ENCODE peak calls at places on chromosomes 3 and 15, in five cellular contexts. Y, G, J, V and S are unnamed samples.

GRCh38 chr15:83295417-83295816 is 11.0 kb upstream of the BNC1 start:
- DNase-seq in Y (no peak), G (no peak), J (no peak), V (no peak), S (no peak)

GRCh38 chr3:197787412-197787811 is 3.6 kb upstream of the LRCH3 start:
- DNase-seq in Y (no peak), G (no peak), J (no peak), V (no peak), S (no peak)

GRCh38 chr3:197428117-197428761 is 127.5 kb downstream of the BDH1 start:
- DNase-seq in Y (peak), G (no peak), J (no peak), V (peak), S (peak)

GRCh38 chr3:114929971-114930732 is 216.9 kb downstream of the ZBTB20 start:
- DNase-seq in Y (no peak), G (no peak), J (no peak), V (peak), S (no peak)

GRCh38 chr3:12303532-12303931 is 14.7 kb downstream of the PPARG start:
- DNase-seq in Y (peak), G (no peak), J (no peak), V (peak), S (no peak)

GRCh38 chr15:76866716-76867321 is 38.3 kb downstream of the SCAPER start:
- DNase-seq in Y (peak), G (peak), J (no peak), V (peak), S (no peak)

GRCh38 chr3:98022978-98023820 is 11.9 kb downstream of the GABRR3 start:
- DNase-seq in Y (peak), G (peak), J (peak), V (peak), S (peak)

GRCh38 chr15:50685191-50685975 is 1.2 kb downstream of the TRPM7 start:
- DNase-seq in Y (no peak), G (peak), J (no peak), V (peak), S (no peak)

GRCh38 chr3:69541823-69542264 is 156.0 kb upstream of the FRMD4B start:
- DNase-seq in Y (no peak), G (no peak), J (no peak), V (no peak), S (no peak)

GRCh38 chr3:119436977-119437376 is 26.4 kb downstream of the TMEM39A start:
- DNase-seq in Y (no peak), G (no peak), J (no peak), V (no peak), S (no peak)

GRCh38 chr15:72865486-72865885 is 81.9 kb upstream of the ADPGK start:
- DNase-seq in Y (no peak), G (no peak), J (no peak), V (no peak), S (no peak)